ENCODE peak calls at places on chromosomes 12 and 14, in four cellular contexts. K is RWPE1, N is ascending aorta, M is heart right ventricle. Q is an unnamed sample.

GRCh38 chr12:117152793-117153775 is 37.2 kb downstream of the FBXO21 start:
- DNase-seq in K (no peak), N (no peak), M (peak; percentile 43), Q (no peak)

GRCh38 chr12:22458301-22458917 is 85.9 kb downstream of the C2CD5 start:
- DNase-seq in K (no peak), N (no peak), M (no peak), Q (no peak)

GRCh38 chr12:121036810-121037326 is 2.2 kb downstream of the OASL start:
- DNase-seq in K (peak; percentile 79), N (no peak), M (no peak), Q (no peak)

GRCh38 chr12:59444932-59445331 is 150.9 kb upstream of the SLC16A7 start:
- DNase-seq in K (no peak), N (no peak), M (no peak), Q (no peak)

GRCh38 chr14:76720382-76720813 is 40.9 kb upstream of the VASH1 start:
- DNase-seq in K (peak; percentile 15), N (no peak), M (peak; percentile 90), Q (peak; percentile 91)

GRCh38 chr12:50765325-50765911 is 1.5 kb downstream of the ATF1 start:
- DNase-seq in K (peak; percentile 62), N (no peak), M (peak; percentile 41), Q (peak; percentile 43)

GRCh38 chr12:70756118-70756517 is 118.9 kb upstream of the PTPRB start:
- DNase-seq in K (peak; percentile 53), N (no peak), M (no peak), Q (no peak)

GRCh38 chr12:1080520-1081223 is 89.6 kb downstream of the ERC1 start:
- DNase-seq in K (no peak), N (no peak), M (no peak), Q (no peak)

GRCh38 chr12:3483089-3483488 is 7.9 kb upstream of the PRMT8 start:
- DNase-seq in K (no peak), N (no peak), M (no peak), Q (no peak)

GRCh38 chr14:90839024-90839888 is 23.0 kb upstream of the TTC7B start:
- DNase-seq in K (no peak), N (no peak), M (peak; percentile 81), Q (peak; percentile 84)

GRCh38 chr14:75025082-75025481 is 22.4 kb downstream of the EIF2B2 start:
- DNase-seq in K (no peak), N (no peak), M (no peak), Q (no peak)

GRCh38 chr12:117872521-117873169 is 96.1 kb downstream of the KSR2 start:
- DNase-seq in K (no peak), N (no peak), M (no peak), Q (no peak)

GRCh38 chr14:56590535-56590951 is 10.9 kb downstream of the TMEM260 start:
- DNase-seq in K (no peak), N (no peak), M (peak; percentile 4), Q (no peak)

GRCh38 chr14:32200368-32201195 is 1.3 kb upstream of the RNU6-7 start:
- DNase-seq in K (no peak), N (no peak), M (no peak), Q (no peak)

GRCh38 chr12:4089147-4089606 is 184.4 kb upstream of the CCND2 start:
- DNase-seq in K (no peak), N (no peak), M (peak; percentile 36), Q (no peak)

GRCh38 chr12:15151141-15152091 is 69.8 kb downstream of the RERG start:
- DNase-seq in K (peak; percentile 29), N (no peak), M (peak; percentile 32), Q (no peak)

GRCh38 chr12:20453756-20454310 is 85.5 kb downstream of the PDE3A start:
- DNase-seq in K (no peak), N (no peak), M (no peak), Q (no peak)

GRCh38 chr12:47396902-47397663 is 308.7 kb downstream of the RPAP3 start:
- DNase-seq in K (no peak), N (no peak), M (no peak), Q (no peak)

GRCh38 chr14:77302926-77303325 is 17.8 kb downstream of the POMT2 start:
- DNase-seq in K (peak; percentile 52), N (no peak), M (no peak), Q (no peak)

GRCh38 chr14:95832012-95832411 is 44.6 kb upstream of the TUNAR start:
- DNase-seq in K (no peak), N (no peak), M (no peak), Q (no peak)

GRCh38 chr14:72763892-72764291 is 130.0 kb downstream of the DPF3 start:
- DNase-seq in K (no peak), N (no peak), M (no peak), Q (no peak)

GRCh38 chr12:113766880-113767878 is 198.9 kb downstream of the RBM19 start:
- DNase-seq in K (peak; percentile 66), N (no peak), M (no peak), Q (no peak)

GRCh38 chr14:75825147-75825592 is 156.6 kb downstream of the TGFB3 start:
- DNase-seq in K (no peak), N (no peak), M (peak; percentile 31), Q (no peak)

GRCh38 chr12:97921957-97922722 is 459.5 kb downstream of the RMST start:
- DNase-seq in K (no peak), N (no peak), M (no peak), Q (no peak)

GRCh38 chr14:53391631-53392030 is 238.5 kb upstream of the DDHD1 start:
- DNase-seq in K (peak; percentile 80), N (no peak), M (no peak), Q (no peak)

GRCh38 chr12:70486588-70486987 is 120.5 kb downstream of the KCNMB4 start:
- DNase-seq in K (no peak), N (no peak), M (no peak), Q (no peak)

GRCh38 chr14:104306450-104307040 is 168.2 kb downstream of the KIF26A start:
- DNase-seq in K (no peak), N (no peak), M (no peak), Q (no peak)

GRCh38 chr12:24408305-24408704 is 458.8 kb upstream of the SOX5 start:
- DNase-seq in K (no peak), N (no peak), M (no peak), Q (no peak)

GRCh38 chr12:42237853-42238239 is 202 bp downstream of the YAF2 start:
- DNase-seq in K (peak; percentile 12), N (no peak), M (no peak), Q (no peak)

GRCh38 chr12:14910090-14910915 is 24.6 kb upstream of the MGP start:
- DNase-seq in K (peak; percentile 22), N (no peak), M (no peak), Q (no peak)

GRCh38 chr12:27199638-27200300 is 44.3 kb upstream of the STK38L start:
- DNase-seq in K (no peak), N (no peak), M (no peak), Q (no peak)

GRCh38 chr14:88321692-88322504 is 1.2 kb downstream of the KCNK10 start:
- DNase-seq in K (no peak), N (no peak), M (no peak), Q (no peak)

GRCh38 chr12:107449891-107450290 is 235.7 kb upstream of the PWP1 start:
- DNase-seq in K (no peak), N (no peak), M (no peak), Q (no peak)

GRCh38 chr12:40907115-40907521 is 214.9 kb downstream of the CNTN1 start:
- DNase-seq in K (peak; percentile 69), N (no peak), M (no peak), Q (no peak)

GRCh38 chr12:58832-59231 is 7.7 kb upstream of the IQSEC3 start:
- DNase-seq in K (no peak), N (no peak), M (no peak), Q (no peak)
- H3K27ac ChIP-seq in K (no peak overlapping the region), N (no peak overlapping the region), M (no peak overlapping the region), Q (no peak overlapping the region)

GRCh38 chr12:57896139-57896436 is 45.3 kb upstream of the ATP23 start:
- DNase-seq in K (no peak), N (no peak), M (peak; percentile 28), Q (no peak)

GRCh38 chr12:57898308-57898970 is 42.9 kb upstream of the ATP23 start:
- DNase-seq in K (no peak), N (no peak), M (no peak), Q (no peak)

GRCh38 chr12:57897296-57897974 is 43.9 kb upstream of the ATP23 start:
- DNase-seq in K (no peak), N (no peak), M (no peak), Q (no peak)

GRCh38 chr12:57895337-57896138 is 45.8 kb upstream of the ATP23 start:
- DNase-seq in K (no peak), N (no peak), M (no peak), Q (no peak)

GRCh38 chr12:57896437-57897201 is 44.7 kb upstream of the ATP23 start:
- DNase-seq in K (peak; percentile 26), N (no peak), M (peak; percentile 87), Q (peak; percentile 86)
- H3K27ac ChIP-seq in K (peak overlapping the region; percentile 93), N (peak overlapping the region; percentile 99), M (peak overlapping the region; percentile 98), Q (peak overlapping the region; percentile 98)

GRCh38 chr14:94753067-94753466 is 16.8 kb downstream of the GSC start:
- DNase-seq in K (no peak), N (no peak), M (peak; percentile 49), Q (no peak)

GRCh38 chr14:94751956-94752355 is 18.0 kb downstream of the GSC start:
- DNase-seq in K (no peak), N (no peak), M (no peak), Q (no peak)

GRCh38 chr14:94756310-94756709 is 13.6 kb downstream of the GSC start:
- DNase-seq in K (no peak), N (no peak), M (no peak), Q (no peak)

GRCh38 chr14:94752575-94752974 is 17.3 kb downstream of the GSC start:
- DNase-seq in K (no peak), N (no peak), M (peak; percentile 35), Q (no peak)

DNA sequence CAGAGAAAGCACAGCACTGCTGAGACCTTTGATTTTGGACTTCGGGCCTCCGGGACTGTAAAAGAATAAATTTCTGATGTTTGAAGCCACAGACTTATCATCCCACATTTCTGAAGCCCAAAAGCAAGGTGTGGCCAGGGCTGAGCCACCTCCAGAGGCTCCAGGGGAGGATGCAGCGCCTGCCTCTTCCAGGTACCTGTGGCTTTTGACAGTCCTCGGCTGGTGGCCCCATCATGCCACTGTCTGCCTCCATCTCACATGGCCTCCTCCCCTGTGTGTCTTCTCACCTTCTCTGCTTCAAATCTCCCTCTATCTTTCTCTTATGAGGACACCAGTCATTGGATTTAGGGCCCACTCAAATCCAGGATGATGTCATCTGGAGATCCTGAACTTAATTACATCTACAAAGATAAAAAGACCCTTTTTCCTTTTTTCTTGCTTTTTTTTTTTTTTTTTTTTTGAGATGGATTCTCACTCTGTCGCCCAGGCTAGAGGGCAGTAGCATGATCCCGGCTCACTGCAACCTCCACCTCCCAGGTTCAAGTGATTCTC is 15.4 kb downstream of the GSC start:
- DNase-seq in K (no peak), N (no peak), M (no peak), Q (no peak)
- H3K27ac ChIP-seq in K (no peak overlapping the region), N (no peak overlapping the region), M (no peak overlapping the region), Q (no peak overlapping the region)

DNA sequence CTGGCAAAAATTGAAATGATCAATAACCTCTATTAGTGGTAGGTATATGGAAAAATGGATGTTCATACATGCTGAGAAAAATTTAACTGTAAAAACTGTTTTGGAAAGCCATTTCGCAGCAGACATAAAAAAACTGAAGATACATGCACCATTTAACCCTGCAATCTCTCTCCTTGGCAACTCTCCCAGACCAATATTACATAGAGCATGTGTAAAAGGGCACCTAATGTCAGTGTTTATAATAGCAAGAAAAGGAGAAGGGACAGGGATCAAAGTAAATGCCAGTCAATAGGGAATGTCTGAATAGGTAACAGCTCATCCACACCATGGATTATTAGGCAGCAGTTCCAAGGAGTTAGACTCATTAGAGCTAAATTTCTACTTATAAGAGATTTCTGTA is 77.2 kb downstream of the BTG1 start:
- DNase-seq in K (no peak), N (no peak), M (no peak), Q (no peak)
- H3K27ac ChIP-seq in K (no peak overlapping the region), N (no peak overlapping the region), M (no peak overlapping the region), Q (no peak overlapping the region)